ENCODE peak calls at places on chromosomes 5 and 9, in five cellular contexts. One of them, this sample, is unnamed.

GRCh38 chr9:134492721-134493470 is 148.7 kb upstream of the COL5A1 start:
- DNase-seq in GM12891: no peak
- DNase-seq in H1: no peak
- DNase-seq in GM12878: no peak
- DNase-seq in HepG2: no peak
- DNase-seq in this sample: no peak

GRCh38 chr5:178870411-178870810 is 10.7 kb downstream of the ZNF354B start:
- DNase-seq in GM12891: no peak
- DNase-seq in H1: no peak
- DNase-seq in GM12878: no peak
- DNase-seq in HepG2: no peak
- DNase-seq in this sample: no peak

GRCh38 chr5:171705036-171705435 is 80.6 kb upstream of the SMIM23 start:
- DNase-seq in GM12891: no peak
- DNase-seq in H1: no peak
- DNase-seq in GM12878: no peak
- DNase-seq in HepG2: no peak
- DNase-seq in this sample: no peak

GRCh38 chr9:132849168-132849831 is 28.8 kb downstream of the AK8 start:
- DNase-seq in GM12891: no peak
- DNase-seq in H1: no peak
- DNase-seq in GM12878: no peak
- DNase-seq in HepG2: no peak
- DNase-seq in this sample: no peak

GRCh38 chr9:109937841-109938453 is 157.9 kb downstream of the PALM2AKAP2 start:
- DNase-seq in GM12891: no peak
- DNase-seq in H1: no peak
- DNase-seq in GM12878: no peak
- DNase-seq in HepG2: no peak
- DNase-seq in this sample: no peak

GRCh38 chr5:54520438-54520846 is 2.9 kb downstream of the SNX18 start:
- DNase-seq in GM12891: no peak
- DNase-seq in H1: no peak
- DNase-seq in GM12878: no peak
- DNase-seq in HepG2: no peak
- DNase-seq in this sample: no peak

GRCh38 chr5:36624277-36624676 is 17.9 kb downstream of the SLC1A3 start:
- DNase-seq in GM12891: no peak
- DNase-seq in H1: no peak
- DNase-seq in GM12878: no peak
- DNase-seq in HepG2: no peak
- DNase-seq in this sample: no peak

GRCh38 chr5:68420476-68421344 is 205.2 kb downstream of the PIK3R1 start:
- DNase-seq in GM12891: no peak
- DNase-seq in H1: no peak
- DNase-seq in GM12878: no peak
- DNase-seq in HepG2: no peak
- DNase-seq in this sample: no peak

GRCh38 chr5:142486581-142486980 is 161.8 kb upstream of the SPRY4 start:
- DNase-seq in GM12891: no peak
- DNase-seq in H1: no peak
- DNase-seq in GM12878: no peak
- DNase-seq in HepG2: no peak
- DNase-seq in this sample: no peak

GRCh38 chr5:35143841-35144240 is 86.4 kb downstream of the PRLR start:
- DNase-seq in GM12891: no peak
- DNase-seq in H1: no peak
- DNase-seq in GM12878: no peak
- DNase-seq in HepG2: no peak
- DNase-seq in this sample: no peak

GRCh38 chr5:172414618-172415599 is 39.4 kb downstream of the SH3PXD2B start:
- DNase-seq in GM12891: no peak
- DNase-seq in H1: no peak
- DNase-seq in GM12878: no peak
- DNase-seq in HepG2: peak
- DNase-seq in this sample: no peak

GRCh38 chr5:7616897-7617296 is 221.0 kb downstream of the ADCY2 start:
- DNase-seq in GM12891: no peak
- DNase-seq in H1: no peak
- DNase-seq in GM12878: no peak
- DNase-seq in HepG2: no peak
- DNase-seq in this sample: no peak

GRCh38 chr5:75367401-75367800 is 30.4 kb downstream of the HMGCR start:
- DNase-seq in GM12891: no peak
- DNase-seq in H1: no peak
- DNase-seq in GM12878: no peak
- DNase-seq in HepG2: no peak
- DNase-seq in this sample: no peak

GRCh38 chr9:85871008-85871407 is 69.9 kb upstream of the NAA35 start:
- DNase-seq in GM12891: no peak
- DNase-seq in H1: no peak
- DNase-seq in GM12878: no peak
- DNase-seq in HepG2: no peak
- DNase-seq in this sample: no peak

GRCh38 chr5:173045481-173045880 is 10.7 kb upstream of the CREBRF start:
- DNase-seq in GM12891: no peak
- DNase-seq in H1: no peak
- DNase-seq in GM12878: no peak
- DNase-seq in HepG2: peak
- DNase-seq in this sample: no peak

GRCh38 chr5:158384535-158385421 is 525.8 kb upstream of the CLINT1 start:
- DNase-seq in GM12891: no peak
- DNase-seq in H1: no peak
- DNase-seq in GM12878: no peak
- DNase-seq in HepG2: no peak
- DNase-seq in this sample: no peak

GRCh38 chr9:105194234-105194633 is 50.2 kb upstream of the SLC44A1 start:
- DNase-seq in GM12891: no peak
- DNase-seq in H1: no peak
- DNase-seq in GM12878: no peak
- DNase-seq in HepG2: no peak
- DNase-seq in this sample: no peak

DNA sequence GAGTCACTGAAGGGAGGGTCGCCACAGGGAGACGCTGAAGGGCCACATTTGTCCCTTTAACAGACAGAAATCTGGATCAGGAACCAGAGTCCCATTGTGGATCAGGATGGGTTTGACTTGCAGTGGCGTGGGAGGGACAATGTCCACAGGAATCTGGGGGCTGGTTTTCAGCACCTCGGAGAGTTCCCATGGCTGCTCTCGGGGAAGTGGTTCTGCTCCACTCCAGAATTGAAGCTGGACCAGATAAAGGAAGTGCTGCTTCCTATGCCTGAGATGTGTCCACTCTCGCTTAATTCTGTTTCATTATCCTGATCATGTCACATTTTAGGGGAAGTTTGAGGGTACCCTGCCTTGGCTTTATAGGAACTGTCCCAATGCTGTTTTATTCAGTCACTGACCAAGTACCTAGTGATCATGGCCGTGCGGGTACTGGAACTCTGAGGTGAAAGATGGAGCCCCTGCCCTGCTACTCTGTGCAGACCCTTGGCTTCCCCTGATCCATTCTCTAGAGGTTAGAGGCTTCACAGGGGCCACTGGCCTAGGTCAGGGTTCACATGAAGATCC is 28.7 kb downstream of the ENHO start:
- DNase-seq in GM12891: no peak
- DNase-seq in H1: no peak
- DNase-seq in GM12878: no peak
- DNase-seq in HepG2: no peak
- DNase-seq in this sample: no peak
- TF ChIP-seq TAF1 in GM12891: no peak
- TF ChIP-seq TAF1 in H1: no peak
- TF ChIP-seq TAF1 in GM12878: no peak
- TF ChIP-seq TAF1 in HepG2: no peak
- TF ChIP-seq TAF1 in this sample: no peak

DNA sequence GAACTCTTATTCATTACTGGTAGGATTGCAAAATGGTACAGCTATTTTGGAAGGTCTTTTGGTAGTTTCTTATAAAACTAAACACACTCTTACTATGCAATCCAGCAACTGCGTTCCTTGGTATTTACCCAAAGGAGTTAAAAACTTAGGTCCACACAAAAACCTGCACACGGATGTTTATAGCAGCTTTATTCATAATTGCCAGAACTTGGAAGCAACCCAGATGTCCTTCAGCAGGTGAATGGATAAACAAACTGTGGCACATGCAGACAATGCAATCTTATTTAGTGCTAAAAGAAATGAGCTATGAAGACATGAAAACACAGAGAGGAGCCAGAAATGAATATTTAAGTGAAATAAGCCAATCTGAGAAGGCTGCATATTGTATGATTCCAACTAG is 10.6 kb downstream of the WNK2 start:
- DNase-seq in GM12891: no peak
- DNase-seq in H1: no peak
- DNase-seq in GM12878: no peak
- DNase-seq in HepG2: no peak
- DNase-seq in this sample: no peak
- TF ChIP-seq POLR2AphosphoS5 in GM12891: no peak
- TF ChIP-seq POLR2AphosphoS5 in H1: no peak
- TF ChIP-seq POLR2AphosphoS5 in GM12878: no peak
- TF ChIP-seq POLR2AphosphoS5 in HepG2: no peak
- TF ChIP-seq POLR2AphosphoS5 in this sample: no peak

GRCh38 chr9:124969401-124969800 is 28.5 kb upstream of the GOLGA1 start:
- DNase-seq in GM12891: no peak
- DNase-seq in H1: no peak
- DNase-seq in GM12878: no peak
- DNase-seq in HepG2: no peak
- DNase-seq in this sample: no peak

GRCh38 chr9:124972241-124972770 is 31.4 kb upstream of the GOLGA1 start:
- DNase-seq in GM12891: no peak
- DNase-seq in H1: no peak
- DNase-seq in GM12878: no peak
- DNase-seq in HepG2: no peak
- DNase-seq in this sample: no peak

GRCh38 chr9:124968238-124968637 is 27.4 kb upstream of the GOLGA1 start:
- DNase-seq in GM12891: no peak
- DNase-seq in H1: no peak
- DNase-seq in GM12878: no peak
- DNase-seq in HepG2: no peak
- DNase-seq in this sample: no peak

GRCh38 chr9:124975131-124975530 is 34.2 kb upstream of the GOLGA1 start:
- DNase-seq in GM12891: no peak
- DNase-seq in H1: no peak
- DNase-seq in GM12878: no peak
- DNase-seq in HepG2: no peak
- DNase-seq in this sample: no peak

GRCh38 chr9:124973807-124974206 is 32.9 kb upstream of the GOLGA1 start:
- DNase-seq in GM12891: no peak
- DNase-seq in H1: no peak
- DNase-seq in GM12878: no peak
- DNase-seq in HepG2: no peak
- DNase-seq in this sample: no peak
- TF ChIP-seq POLR2A in GM12891: no peak
- TF ChIP-seq POLR2A in H1: no peak
- TF ChIP-seq POLR2A in GM12878: no peak
- TF ChIP-seq POLR2A in HepG2: no peak
- TF ChIP-seq POLR2A in this sample: no peak

DNA sequence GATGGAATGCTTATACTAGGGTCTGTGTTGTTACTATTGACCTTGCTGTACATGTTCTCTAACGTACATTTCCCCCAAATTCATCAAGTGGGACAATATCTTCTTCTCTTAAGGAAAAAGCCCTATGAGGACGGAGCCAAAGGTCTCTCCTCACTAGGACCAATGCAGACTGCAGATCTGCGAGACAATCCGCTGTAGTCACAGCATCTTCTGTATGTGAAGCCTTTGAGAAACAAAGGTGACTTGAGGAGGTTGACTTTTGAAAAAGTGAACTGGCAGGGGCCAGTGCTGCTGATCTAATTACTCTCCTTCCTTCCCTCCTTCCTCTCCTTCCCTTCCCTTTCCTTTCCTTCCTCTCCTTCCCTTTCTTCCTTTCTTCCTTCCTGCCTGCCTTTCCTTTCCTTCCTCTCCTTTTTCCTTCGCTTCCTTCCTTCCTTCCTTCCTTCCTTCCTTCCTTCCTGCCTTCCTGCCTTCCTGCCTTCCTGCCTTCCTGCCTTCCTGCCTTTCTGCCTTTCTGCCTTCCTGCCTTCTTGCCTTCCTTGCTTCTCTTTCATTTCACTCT is 71.1 kb upstream of the BASP1 start:
- DNase-seq in GM12891: no peak
- DNase-seq in H1: peak
- DNase-seq in GM12878: no peak
- DNase-seq in HepG2: no peak
- DNase-seq in this sample: no peak
- TF ChIP-seq TAF1 in GM12891: no peak
- TF ChIP-seq TAF1 in H1: no peak
- TF ChIP-seq TAF1 in GM12878: no peak
- TF ChIP-seq TAF1 in HepG2: no peak
- TF ChIP-seq TAF1 in this sample: no peak

GRCh38 chr5:179900707-179901106 is 7.0 kb downstream of the TBC1D9B start:
- DNase-seq in GM12891: no peak
- DNase-seq in H1: no peak
- DNase-seq in GM12878: no peak
- DNase-seq in HepG2: no peak
- DNase-seq in this sample: no peak

GRCh38 chr5:179902763-179903158 is 4.9 kb downstream of the TBC1D9B start:
- DNase-seq in GM12891: no peak
- DNase-seq in H1: no peak
- DNase-seq in GM12878: no peak
- DNase-seq in HepG2: no peak
- DNase-seq in this sample: no peak

GRCh38 chr5:179900206-179900605 is 7.5 kb downstream of the TBC1D9B start:
- DNase-seq in GM12891: no peak
- DNase-seq in H1: no peak
- DNase-seq in GM12878: no peak
- DNase-seq in HepG2: no peak
- DNase-seq in this sample: no peak

GRCh38 chr5:179901462-179901861 is 6.2 kb downstream of the TBC1D9B start:
- DNase-seq in GM12891: no peak
- DNase-seq in H1: no peak
- DNase-seq in GM12878: no peak
- DNase-seq in HepG2: no peak
- DNase-seq in this sample: no peak

DNA sequence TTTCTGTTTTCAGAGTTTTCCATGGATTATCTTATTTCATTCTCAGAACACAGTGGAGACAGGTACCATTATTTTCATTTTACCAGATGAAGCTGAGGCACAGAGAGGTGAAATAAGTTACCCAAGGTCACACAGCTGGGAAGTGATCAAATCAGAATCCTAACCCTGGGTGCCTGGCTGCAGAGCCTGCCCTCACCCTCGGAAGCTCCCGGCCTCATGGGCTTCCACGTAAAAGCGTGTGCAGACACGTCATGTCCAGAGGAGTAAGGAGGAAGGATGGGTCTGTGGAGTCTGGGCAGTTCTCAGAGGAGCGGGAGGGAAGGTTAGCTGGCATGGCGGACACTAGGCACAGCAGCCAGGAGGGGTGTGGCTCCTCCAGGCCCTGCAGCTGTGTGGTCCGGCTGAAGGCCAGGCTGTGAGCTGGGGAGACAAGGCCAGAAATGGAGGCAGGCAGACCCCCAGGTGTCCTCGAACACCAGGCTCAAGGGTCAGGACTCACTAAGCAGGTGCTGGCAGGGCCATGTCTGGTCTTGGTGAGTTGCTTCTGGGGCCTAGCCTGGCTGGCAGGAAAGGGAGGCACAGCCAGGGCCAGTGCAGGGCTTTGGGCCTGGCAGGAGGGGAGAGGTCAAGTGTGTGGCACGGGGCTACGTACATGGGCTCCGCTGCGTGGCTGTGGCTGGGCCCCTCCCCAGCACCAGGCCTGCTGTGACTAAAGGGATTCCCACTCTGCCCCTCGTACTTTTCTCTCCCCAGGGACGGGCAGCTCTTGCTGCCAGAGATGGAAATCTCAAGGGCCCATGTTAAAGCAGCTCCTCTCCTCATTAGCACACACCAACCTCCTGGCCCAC is 5.6 kb downstream of the TBC1D9B start:
- DNase-seq in GM12891: no peak
- DNase-seq in H1: no peak
- DNase-seq in GM12878: no peak
- DNase-seq in HepG2: no peak
- DNase-seq in this sample: no peak
- TF ChIP-seq POLR2AphosphoS5 in GM12891: no peak
- TF ChIP-seq POLR2AphosphoS5 in H1: no peak
- TF ChIP-seq POLR2AphosphoS5 in GM12878: no peak
- TF ChIP-seq POLR2AphosphoS5 in HepG2: no peak
- TF ChIP-seq POLR2AphosphoS5 in this sample: no peak